ENCODE peak calls at places on chromosomes 7 and 10, in six cellular contexts. I is nephron progenitor cell; E is activated naive CD8-positive, alpha-beta T cell treated with anti-CD3 and anti-CD28 coated beads for 36 hours; O is NCI-H2107; X is ovary; P is NCI-H187. C is an unnamed sample.

GRCh38 chr10:50405733-50406132 is 154.4 kb upstream of the ASAH2 start:
- DNase-seq in I (no peak), E (no peak), O (no peak), X (no peak), P (no peak), C (no peak)

GRCh38 chr7:4103352-4104091 is 578.6 kb upstream of the FOXK1 start:
- DNase-seq in I (no peak), E (no peak), O (no peak), X (no peak), P (no peak), C (no peak)

GRCh38 chr10:13890617-13891541 is 304.1 kb downstream of the PRPF18 start:
- DNase-seq in I (peak), E (no peak), O (no peak), X (no peak), P (no peak), C (no peak)

GRCh38 chr10:130453721-130454542 is 317.7 kb downstream of the GLRX3 start:
- DNase-seq in I (no peak), E (no peak), O (no peak), X (no peak), P (no peak), C (no peak)

GRCh38 chr10:15856328-15857000 is 3.8 kb downstream of the MINDY3 start:
- DNase-seq in I (no peak), E (no peak), O (no peak), X (no peak), P (no peak), C (no peak)

GRCh38 chr7:7564323-7564780 is 2.3 kb upstream of the MIOS start:
- DNase-seq in I (no peak), E (no peak), O (no peak), X (no peak), P (no peak), C (no peak)

GRCh38 chr7:2404714-2405119 is 1.3 kb downstream of the CHST12 start:
- DNase-seq in I (no peak), E (no peak), O (no peak), X (no peak), P (no peak), C (no peak)

GRCh38 chr7:4638781-4639575 is 43.1 kb upstream of the FOXK1 start:
- DNase-seq in I (no peak), E (no peak), O (no peak), X (no peak), P (no peak), C (no peak)

GRCh38 chr7:1032536-1033181 is 11.7 kb upstream of the GPR146 start:
- DNase-seq in I (no peak), E (no peak), O (no peak), X (no peak), P (no peak), C (no peak)

GRCh38 chr10:123808873-123809272 is 82.7 kb downstream of the CPXM2 start:
- DNase-seq in I (no peak), E (no peak), O (no peak), X (no peak), P (no peak), C (no peak)

GRCh38 chr7:156768698-156769472 is 124.1 kb downstream of the LMBR1 start:
- DNase-seq in I (no peak), E (no peak), O (no peak), X (no peak), P (no peak), C (no peak)

GRCh38 chr7:137342340-137342739 is 1.2 kb downstream of the PTN start:
- DNase-seq in I (no peak), E (no peak), O (no peak), X (no peak), P (no peak), C (no peak)

GRCh38 chr10:92750788-92751533 is 61.2 kb downstream of the HHEX start:
- DNase-seq in I (no peak), E (no peak), O (no peak), X (no peak), P (no peak), C (no peak)

GRCh38 chr10:4546500-4546899 is 279.5 kb upstream of the AKR1E2 start:
- DNase-seq in I (no peak), E (peak), O (no peak), X (no peak), P (no peak), C (no peak)

GRCh38 chr7:108268200-108268820 is 138.1 kb upstream of the LAMB4 start:
- DNase-seq in I (no peak), E (no peak), O (no peak), X (no peak), P (no peak), C (no peak)

GRCh38 chr10:29356931-29357330 is 68.1 kb downstream of the LYZL1 start:
- DNase-seq in I (no peak), E (no peak), O (no peak), X (no peak), P (no peak), C (no peak)